ENCODE peak calls at places on chromosomes 16 and 17, in four cellular contexts. S, K, F and R are unnamed samples.
A peak's percentile ranks its signal among the peaks of the same experiment; 100 is the strongest.

GRCh38 chr17:32355649-32356377 is 5.9 kb downstream of the ZNF207 start:
- DNase-seq in K (no peak), F (no peak), S (no peak), R (no peak)

GRCh38 chr17:32627233-32628008 is 140.6 kb downstream of the CDK5R1 start:
- DNase-seq in S (no peak), K (no peak), F (no peak), R (no peak)

GRCh38 chr16:3087243-3087791 is 11.8 kb downstream of the ZSCAN10 start:
- DNase-seq in S (no peak), K (no peak), F (no peak), R (no peak)

GRCh38 chr16:29876186-29876577 is 13.2 kb upstream of the CDIPT start:
- DNase-seq in K (no peak), F (no peak), S (no peak), R (no peak)

GRCh38 chr17:77778636-77779524 is 179.6 kb upstream of the TNRC6C start:
- DNase-seq in F (no peak), S (no peak), K (no peak), R (no peak)

GRCh38 chr16:4612977-4613635 is 1.6 kb downstream of the UBALD1 start:
- DNase-seq in S (no peak), K (no peak), F (no peak), R (no peak)

GRCh38 chr17:77419547-77420475 is 279.0 kb downstream of the SEC14L1 start:
- DNase-seq in F (peak; percentile 26), K (no peak), S (peak; percentile 80), R (no peak)

GRCh38 chr16:68287276-68288251 is 23.2 kb downstream of the SLC7A6OS start:
- DNase-seq in F (no peak), K (no peak), S (peak; percentile 86), R (no peak)

GRCh38 chr16:64892843-64893242 is 229.0 kb downstream of the CDH11 start:
- DNase-seq in F (no peak), S (peak; percentile 93), K (no peak), R (no peak)

GRCh38 chr17:37221865-37222264 is 153.9 kb upstream of the C17orf78 start:
- DNase-seq in F (no peak), K (no peak), S (no peak), R (no peak)

GRCh38 chr17:37219876-37220608 is 155.7 kb upstream of the C17orf78 start:
- DNase-seq in K (no peak), F (no peak), S (no peak), R (no peak)

GRCh38 chr17:37225458-37225857 is 150.3 kb upstream of the C17orf78 start:
- DNase-seq in K (no peak), S (no peak), F (no peak), R (no peak)

GRCh38 chr17:37218849-37219248 is 156.9 kb upstream of the C17orf78 start:
- DNase-seq in S (no peak), K (no peak), F (no peak), R (no peak)

DNA sequence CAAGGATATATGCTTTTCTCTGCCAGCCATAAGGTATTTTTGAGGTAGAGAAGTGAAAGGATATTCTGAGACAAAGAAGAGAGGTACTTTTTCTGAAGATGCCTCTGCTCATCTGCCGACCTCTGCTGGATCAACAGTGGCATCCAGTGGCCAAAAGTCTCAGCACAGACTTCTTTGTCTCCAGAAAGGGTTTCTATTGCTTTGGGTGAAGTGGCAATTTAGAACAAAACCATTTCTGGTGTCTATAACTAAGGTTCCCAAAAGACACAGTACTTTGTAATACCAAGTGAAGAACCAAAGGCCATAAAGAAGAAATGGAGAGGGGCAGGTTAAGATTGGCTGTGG is 155.2 kb upstream of the C17orf78 start:
- DNase-seq in K (no peak), S (peak; percentile 54), F (peak; percentile 25), R (no peak)
- TF ChIP-seq CTCF in K (no peak), S (peak; percentile 67), F (peak; percentile 67), R (no peak)

GRCh38 chr16:67146523-67147357 is 4.1 kb downstream of the B3GNT9 start:
- DNase-seq in F (no peak), S (no peak), K (no peak), R (no peak)
- TF ChIP-seq CTCF in F (peak; percentile 38), S (no peak), K (no peak), R (no peak)

GRCh38 chr17:64146418-64147109 is 16.6 kb upstream of the ERN1 start:
- DNase-seq in K (peak; percentile 54), F (peak; percentile 70), S (peak; percentile 72), R (no peak)

GRCh38 chr17:64148017-64148631 is 18.2 kb upstream of the ERN1 start:
- DNase-seq in S (no peak), F (peak; percentile 43), K (no peak), R (no peak)

GRCh38 chr17:64145751-64146417 is 15.9 kb upstream of the ERN1 start:
- DNase-seq in S (peak; percentile 100), F (peak; percentile 100), K (peak; percentile 91), R (peak; percentile 98)

GRCh38 chr17:64147110-64148016 is 17.4 kb upstream of the ERN1 start:
- DNase-seq in S (no peak), K (no peak), F (peak; percentile 55), R (no peak)

DNA sequence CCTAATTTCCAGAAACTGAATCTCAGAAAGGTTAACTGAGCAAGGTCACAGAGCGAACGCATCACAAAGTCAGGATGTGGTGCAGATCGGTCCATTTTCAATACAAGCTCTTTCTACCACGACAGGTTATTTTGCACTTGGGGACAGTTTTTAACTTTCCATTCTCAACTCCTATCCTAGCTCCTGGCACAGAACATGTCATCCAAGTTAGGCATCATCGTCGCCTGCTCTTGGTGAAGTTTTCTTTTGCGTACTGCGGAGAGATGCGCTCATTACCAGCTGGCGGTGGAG is 15.5 kb upstream of the ERN1 start:
- DNase-seq in S (no peak), K (no peak), F (no peak), R (no peak)
- TF ChIP-seq CTCF in S (no peak), K (no peak), F (no peak), R (no peak)

DNA sequence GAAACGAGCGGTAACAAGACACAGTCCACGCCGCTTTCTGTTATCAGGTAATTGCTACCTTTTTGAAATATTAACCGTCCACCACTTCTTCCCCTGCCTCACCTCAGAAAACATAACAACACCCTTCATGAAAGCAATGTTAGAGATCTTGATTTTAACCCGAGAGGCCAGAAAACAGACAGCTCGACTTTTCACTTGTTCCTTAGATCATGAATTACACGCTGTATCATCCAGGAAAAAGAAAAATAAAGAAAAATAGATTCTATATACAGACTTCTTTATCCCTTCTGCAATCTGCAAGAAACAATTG is 957.1 kb upstream of the SOX9 start:
- DNase-seq in K (no peak), S (no peak), F (no peak), R (no peak)
- TF ChIP-seq CTCF in K (no peak), S (no peak), F (no peak), R (no peak)

DNA sequence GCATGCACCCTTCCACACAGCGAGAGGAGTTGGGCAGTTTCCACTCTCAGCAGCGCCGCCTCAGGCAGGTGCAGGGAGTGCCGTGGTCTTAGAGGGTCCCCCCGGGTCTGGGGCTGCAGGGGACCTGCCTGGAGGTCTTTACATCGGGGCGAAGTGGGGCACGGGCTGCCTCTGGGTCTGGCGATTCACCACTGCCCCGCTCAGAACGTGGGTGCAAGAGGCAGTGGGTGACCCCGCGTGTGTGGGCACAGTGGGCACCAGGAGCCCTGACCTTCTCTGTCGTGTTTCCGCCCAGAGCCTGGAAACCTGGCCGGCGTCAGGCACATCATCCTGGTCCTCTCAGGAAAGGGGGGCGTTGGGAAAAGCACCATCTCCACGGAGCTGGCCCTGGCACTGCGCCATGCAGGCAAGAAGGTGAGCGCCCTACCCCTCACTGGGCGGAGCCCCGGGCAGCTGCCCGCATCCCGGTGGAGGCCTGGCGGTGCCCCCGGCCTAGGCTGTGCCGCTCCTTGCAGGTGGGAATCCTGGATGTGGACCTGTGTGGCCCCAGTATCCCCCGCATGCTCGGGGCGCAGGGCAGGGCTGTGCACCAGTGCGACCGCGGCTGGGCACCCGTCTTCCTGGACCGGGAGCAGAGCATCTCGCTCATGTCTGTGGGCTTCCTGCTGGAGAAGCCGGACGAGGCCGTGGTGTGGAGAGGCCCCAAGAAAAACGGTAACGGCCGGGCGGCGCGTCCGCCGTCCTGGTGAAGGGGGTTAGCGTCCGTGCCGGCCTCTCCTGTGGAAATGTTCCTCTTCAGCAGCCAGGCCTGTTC is 3.7 kb downstream of the NUBP2 start:
- DNase-seq in S (no peak), F (no peak), K (no peak), R (peak; percentile 41)
- TF ChIP-seq CTCF in S (no peak), F (peak; percentile 16), K (no peak), R (no peak)

GRCh38 chr17:75261336-75262111 is at the start of the genes GGA3 and MRPS7:
- DNase-seq in K (peak; percentile 95), F (peak; percentile 99), S (peak; percentile 90), R (peak; percentile 92)

GRCh38 chr17:75262112-75262606 is 480 bp downstream of the MRPS7 start:
- DNase-seq in F (peak; percentile 46), S (no peak), K (peak; percentile 18), R (no peak)

GRCh38 chr17:75263051-75263450 is 1.4 kb downstream of the MRPS7 start:
- DNase-seq in F (no peak), S (no peak), K (no peak), R (no peak)

GRCh38 chr17:75265614-75266314 is 4.1 kb downstream of the MRPS7 start:
- DNase-seq in F (no peak), K (no peak), S (no peak), R (peak; percentile 66)

DNA sequence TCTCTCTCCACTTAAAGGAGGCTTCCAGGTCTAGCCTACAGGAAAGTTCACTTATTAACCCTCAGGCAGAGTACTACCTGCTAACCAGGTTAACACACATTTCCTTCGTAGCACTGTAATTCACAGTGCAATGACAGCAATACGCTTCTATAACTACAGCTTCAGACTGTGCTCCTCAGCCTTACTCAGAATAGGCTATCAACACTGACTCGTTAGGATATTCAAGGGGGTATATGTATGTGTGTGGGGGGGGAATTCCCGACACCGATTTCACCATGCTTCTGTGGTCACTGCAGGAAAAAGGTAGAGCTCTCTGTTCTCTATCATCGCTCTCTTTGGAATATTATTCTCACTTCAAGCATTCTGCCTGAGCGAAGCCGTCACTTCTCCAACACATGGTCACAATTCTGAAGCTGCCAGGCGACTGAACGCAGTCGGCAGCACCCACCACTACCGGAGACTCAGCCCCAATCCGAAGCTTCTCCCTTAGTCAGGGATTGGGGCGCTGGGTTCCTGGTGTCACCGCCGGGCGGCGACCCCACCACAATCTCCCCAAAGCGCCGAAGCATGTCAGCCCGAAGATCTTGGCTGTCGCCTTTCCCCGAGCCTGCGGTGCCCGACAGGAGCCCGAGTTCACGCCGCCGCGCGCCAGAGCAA is 599 bp downstream of the GGA3 start:
- DNase-seq in S (peak; percentile 24), F (no peak), K (no peak), R (no peak)
- TF ChIP-seq CTCF in S (no peak), F (peak; percentile 58), K (no peak), R (no peak)

GRCh38 chr16:8667492-8667891 is 6.9 kb upstream of the ABAT start:
- DNase-seq in K (no peak), S (no peak), F (no peak), R (no peak)
- TF ChIP-seq CTCF in K (no peak), S (no peak), F (no peak), R (no peak)

DNA sequence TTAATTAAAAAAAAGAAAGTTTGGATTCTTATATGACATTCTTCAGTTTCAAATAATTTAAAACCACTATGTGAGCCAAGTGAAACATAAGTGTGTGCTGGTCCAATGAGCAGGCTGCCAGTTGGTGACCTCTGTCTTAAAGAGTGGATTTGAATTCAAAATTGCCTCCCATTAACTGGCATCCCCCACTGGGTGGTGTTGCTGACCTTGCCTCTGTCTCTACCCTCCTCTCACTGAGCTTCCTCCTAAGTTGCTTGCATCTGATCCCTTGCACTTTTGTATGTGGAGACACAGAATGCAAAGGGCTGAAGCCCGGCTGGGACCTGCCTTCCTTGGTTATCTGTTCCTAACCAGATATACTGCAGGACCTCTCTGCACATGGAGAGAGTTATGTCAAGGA is 160.6 kb downstream of the CYLD start:
- DNase-seq in F (peak; percentile 2), K (no peak), S (no peak), R (no peak)
- TF ChIP-seq CTCF in F (peak; percentile 28), K (no peak), S (no peak), R (no peak)